ENCODE peak calls at places on chromosomes 16 and 17, in seven cellular contexts. Q is body of pancreas, Y is transverse colon, G is heart left ventricle, K is IMR-90, I is pancreas, O is Peyer's patch. R is an unnamed sample. For H3K4me1 and H3K9me3, the result is how much of the 10 kb centered on the place peaks cover.

GRCh38 chr16:4846503-4846900 is 586 bp downstream of the GLYR1 start:
- DNase-seq in Q (peak), I (peak), O (peak), K (peak), Y (peak), G (peak), R (peak)

GRCh38 chr16:11914759-11915643 is 755 bp downstream of the GSPT1 start:
- DNase-seq in I (peak), K (peak), Q (peak), Y (peak), O (peak), G (peak), R (peak)

GRCh38 chr17:50533720-50534148 is 1.2 kb downstream of the EPN3 start:
- DNase-seq in I (peak), G (peak), Y (peak), K (peak), Q (peak), O (peak), R (peak)

GRCh38 chr16:87635541-87636049 is 33.3 kb downstream of the JPH3 start:
- DNase-seq in Y (peak), G (peak), Q (peak), K (peak), O (peak), I (peak), R (peak)

GRCh38 chr17:55433629-55434422 is 12.2 kb upstream of the MMD start:
- DNase-seq in Q (peak), Y (peak), K (peak), O (no peak), I (no peak), G (no peak), R (no peak)

GRCh38 chr17:30600062-30600829 is 123.0 kb downstream of the GOSR1 start:
- DNase-seq in G (peak), Q (peak), I (peak), K (peak), Y (peak), O (peak), R (peak)

GRCh38 chr16:30183961-30184429 is 593 bp downstream of the CORO1A start:
- DNase-seq in I (no peak), Q (peak), Y (peak), K (no peak), O (peak), G (peak), R (peak)

GRCh38 chr17:31424944-31425582 is 33.6 kb downstream of the RAB11FIP4 start:
- DNase-seq in Y (no peak), I (peak), Q (peak), O (no peak), K (peak), G (no peak), R (peak)

GRCh38 chr17:47820023-47820789 is 1.4 kb downstream of the OSBPL7 start:
- DNase-seq in Y (peak), I (no peak), Q (no peak), K (no peak), O (peak), G (no peak), R (no peak)

GRCh38 chr17:79500738-79501533 is 109.9 kb downstream of the RBFOX3 start:
- DNase-seq in I (no peak), Y (no peak), K (no peak), G (no peak), Q (peak), O (no peak), R (no peak)

GRCh38 chr16:31006589-31006988 is 3.8 kb downstream of the STX1B start:
- DNase-seq in Y (no peak), K (no peak), Q (no peak), G (no peak), O (no peak), I (no peak), R (no peak)

GRCh38 chr17:82767041-82767754 is 15.3 kb downstream of the TBCD start:
- DNase-seq in I (peak), K (peak), G (no peak), Q (peak), Y (peak), O (no peak), R (peak)

GRCh38 chr17:69574257-69575197 is 160.0 kb downstream of the MAP2K6 start:
- DNase-seq in O (no peak), Q (no peak), I (no peak), K (peak), G (no peak), Y (no peak), R (no peak)

GRCh38 chr16:85391769-85392583 is 221.1 kb upstream of the GSE1 start:
- DNase-seq in K (peak), Q (no peak), O (peak), I (no peak), Y (no peak), G (peak), R (peak)

GRCh38 chr16:31869511-31870201 is 4.0 kb upstream of the ZNF267 start:
- DNase-seq in O (no peak), Q (no peak), I (no peak), G (peak), Y (peak), K (peak), R (no peak)

GRCh38 chr17:56793947-56794346 is 39.8 kb downstream of the C17orf67 start:
- DNase-seq in K (no peak), I (no peak), Y (no peak), Q (no peak), O (no peak), G (no peak), R (no peak)

GRCh38 chr17:29131814-29132682 is 48.1 kb downstream of the MYO18A start:
- DNase-seq in G (no peak), Y (no peak), I (no peak), O (peak), Q (peak), K (peak), R (no peak)

GRCh38 chr16:17519556-17519955 is 48.8 kb upstream of the XYLT1 start:
- DNase-seq in G (no peak), O (no peak), Q (no peak), I (no peak), K (peak), Y (no peak), R (no peak)

GRCh38 chr17:34254651-34255380 is at the start of gene CCL2:
- DNase-seq in Y (peak), I (peak), O (no peak), Q (peak), K (peak), G (peak), R (no peak)

GRCh38 chr17:28834420-28834819 is 8.2 kb downstream of the FAM222B start:
- DNase-seq in Q (no peak), O (no peak), G (no peak), K (no peak), Y (no peak), I (no peak), R (no peak)

GRCh38 chr16:49067776-49068175 is 213.9 kb downstream of the CBLN1 start:
- DNase-seq in K (no peak), Y (no peak), O (no peak), G (no peak), Q (no peak), I (no peak), R (no peak)

GRCh38 chr17:62696256-62696655 is 68.8 kb downstream of the MRC2 start:
- DNase-seq in Q (no peak), Y (no peak), G (no peak), O (no peak), K (no peak), I (no peak), R (no peak)

GRCh38 chr17:29592850-29593545 is at the start of gene ANKRD13B:
- DNase-seq in I (peak), K (no peak), O (no peak), G (peak), Y (peak), Q (peak), R (no peak)

GRCh38 chr16:10988164-10988803 is 43.9 kb downstream of the CLEC16A start:
- DNase-seq in Q (no peak), I (no peak), G (no peak), O (no peak), K (no peak), Y (no peak), R (no peak)

GRCh38 chr16:59090501-59090900 is 356.4 kb upstream of the GOT2 start:
- DNase-seq in G (no peak), I (no peak), Q (no peak), K (no peak), Y (no peak), O (no peak), R (no peak)

GRCh38 chr16:67525176-67525860 is 3.3 kb upstream of the RIPOR1 start:
- DNase-seq in G (no peak), O (no peak), I (no peak), K (peak), Q (no peak), Y (no peak), R (no peak)

GRCh38 chr17:72622661-72623433 is 469.6 kb downstream of the SLC39A11 start:
- DNase-seq in Y (no peak), G (no peak), I (no peak), K (no peak), O (no peak), Q (no peak), R (no peak)

GRCh38 chr17:75922963-75923874 is 17.6 kb downstream of the FBF1 start:
- DNase-seq in O (peak), K (no peak), I (no peak), Y (peak), G (no peak), Q (no peak), R (peak)

GRCh38 chr17:71296005-71296404 is 824.8 kb upstream of the SOX9 start:
- DNase-seq in I (no peak), Y (no peak), K (no peak), Q (no peak), G (no peak), O (no peak), R (no peak)

GRCh38 chr16:69410285-69410990 is 14.0 kb upstream of the CYB5B start:
- DNase-seq in K (peak), Q (no peak), Y (no peak), O (no peak), G (no peak), I (no peak), R (no peak)

GRCh38 chr17:81239714-81240555 is 817 bp downstream of the NDUFAF8 start:
- DNase-seq in I (no peak), O (no peak), G (no peak), Y (no peak), Q (peak), K (peak), R (no peak)

GRCh38 chr16:53829186-53829747 is 125.3 kb downstream of the FTO start:
- DNase-seq in Q (no peak), I (no peak), G (no peak), Y (no peak), K (peak), O (no peak), R (no peak)

GRCh38 chr16:3148256-3149192 is 13.7 kb downstream of the ZNF213 start:
- DNase-seq in O (no peak), Q (no peak), I (no peak), G (no peak), Y (no peak), K (no peak), R (no peak)

GRCh38 chr16:88758227-88758943 is 26.6 kb downstream of the PIEZO1 start:
- DNase-seq in K (no peak), O (no peak), Q (no peak), Y (no peak), G (no peak), I (no peak), R (no peak)

GRCh38 chr17:82772026-82772425 is 20.2 kb downstream of the TBCD start:
- DNase-seq in I (no peak), K (peak), Q (no peak), Y (peak), O (no peak), G (no peak), R (peak)

GRCh38 chr17:82823004-82823403 is 16.8 kb downstream of the ZNF750 start:
- DNase-seq in K (no peak), Y (no peak), O (no peak), I (no peak), G (no peak), Q (no peak), R (no peak)

GRCh38 chr17:57424777-57425188 is 168.5 kb downstream of the MSI2 start:
- DNase-seq in Q (no peak), I (no peak), K (peak), G (no peak), O (peak), Y (peak), R (no peak)

GRCh38 chr16:82464192-82464591 is 162.6 kb upstream of the CDH13 start:
- DNase-seq in O (no peak), G (no peak), Q (no peak), Y (no peak), I (no peak), K (no peak), R (no peak)

GRCh38 chr17:46097497-46097896 is 95.7 kb downstream of the KANSL1 start:
- DNase-seq in Q (no peak), O (no peak), K (peak), Y (no peak), G (no peak), I (no peak), R (no peak)

DNA sequence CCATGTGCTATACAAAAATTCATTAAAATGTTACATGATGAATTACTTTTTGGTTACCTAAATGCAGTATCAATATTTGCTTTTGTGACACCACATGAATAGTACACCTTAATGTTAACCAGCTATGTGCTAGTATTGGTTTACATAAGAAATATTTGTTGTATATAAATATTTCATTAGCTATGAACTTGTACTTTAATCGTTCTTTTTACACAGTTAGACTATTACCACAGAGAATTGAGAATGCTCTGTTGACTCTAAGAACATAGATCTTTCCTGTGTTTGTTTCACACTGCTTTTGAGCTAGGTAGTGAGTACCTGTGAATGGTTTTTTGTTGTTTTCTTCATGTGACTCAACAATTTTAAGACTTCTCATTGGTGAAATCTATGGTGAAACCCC is 93.4 kb downstream of the KANSL1 start:
- DNase-seq in I (no peak), O (no peak), Q (no peak), K (no peak), G (no peak), Y (no peak), R (no peak)
- H3K4me1 ChIP-seq in I (under half), O (under half), Q (under half), K (under half), G (under half), Y (under half), R (under half)

DNA sequence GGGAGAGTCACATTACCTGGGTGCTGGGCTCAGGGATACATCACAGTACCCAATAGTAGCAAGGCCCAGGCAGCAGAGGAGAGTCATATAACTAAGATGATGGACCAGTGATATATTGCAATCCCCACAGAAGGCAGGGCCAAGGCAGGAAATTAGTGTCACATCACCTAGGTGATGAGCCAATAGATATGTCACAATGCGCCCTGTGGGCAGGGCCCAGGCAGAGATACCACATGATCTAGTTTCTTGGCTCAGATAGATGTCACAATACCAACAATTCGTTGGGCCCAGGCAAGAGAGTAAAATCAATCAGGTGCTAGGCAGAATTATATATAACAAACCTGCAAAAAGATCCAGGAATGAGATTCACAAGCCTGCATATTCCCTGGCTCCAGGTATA is 2111.5 kb downstream of the TP53TG3F start:
- DNase-seq in G (no peak), I (no peak), K (no peak), Y (no peak), O (no peak), Q (no peak), R (no peak)
- H3K9me3 ChIP-seq in G (under half), I (under half), K (under half), Y (under half), O (under half), Q (under half), R (under half)

DNA sequence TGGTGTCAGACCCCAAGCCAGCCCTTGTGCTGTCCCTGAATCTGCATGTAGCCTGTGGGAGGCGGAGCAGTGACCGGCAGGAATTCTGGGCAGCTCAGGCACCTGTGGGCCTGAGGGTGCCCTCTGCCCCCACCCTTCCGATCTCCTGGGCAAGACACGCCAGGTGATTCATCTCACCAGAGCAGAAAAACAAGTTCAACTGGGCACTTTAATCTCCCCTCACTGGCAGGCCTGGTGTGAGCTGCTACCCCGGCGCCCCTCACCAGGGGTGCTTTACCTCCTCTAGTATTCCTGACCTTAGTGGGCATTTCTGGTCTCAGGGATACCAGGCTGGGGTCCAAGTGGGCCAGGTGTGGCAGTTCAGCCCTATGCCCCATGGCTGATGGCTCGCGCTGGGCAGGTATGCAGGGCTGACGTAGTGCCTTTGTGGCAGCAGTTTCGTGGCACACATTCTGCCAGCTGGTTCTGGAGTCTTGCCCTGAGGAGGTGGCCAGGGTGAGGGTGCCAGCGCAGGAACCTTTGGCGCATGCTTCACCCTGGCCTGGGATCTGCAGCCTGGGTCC is 6.0 kb downstream of the ERBB2 start:
- DNase-seq in K (no peak), Y (peak), Q (peak), I (peak), O (peak), G (peak), R (peak)
- H3K4me1 ChIP-seq in K (under half), Y (half or more), Q (half or more), I (under half), O (under half), G (under half), R (under half)

GRCh38 chr16:35748621-35749252 is 2289.3 kb downstream of the TP53TG3F start:
- DNase-seq in Y (no peak), K (no peak), O (no peak), Q (no peak), I (no peak), G (no peak), R (no peak)
- H3K9me3 ChIP-seq in Y (under half), K (half or more), O (under half), Q (under half), I (under half), G (under half), R (under half)

GRCh38 chr16:64711596-64711995 is 410.3 kb downstream of the CDH11 start:
- DNase-seq in O (no peak), G (no peak), I (no peak), Q (no peak), Y (no peak), K (no peak), R (no peak)
- H3K4me1 ChIP-seq in O (under half), G (under half), I (under half), Q (under half), Y (under half), K (under half), R (under half)

GRCh38 chr17:74179576-74179975 is 23.9 kb upstream of the RPL38 start:
- DNase-seq in O (no peak), G (no peak), I (no peak), Q (no peak), K (no peak), Y (no peak), R (no peak)
- H3K9me3 ChIP-seq in O (under half), G (under half), I (under half), Q (under half), K (under half), Y (under half), R (under half)

DNA sequence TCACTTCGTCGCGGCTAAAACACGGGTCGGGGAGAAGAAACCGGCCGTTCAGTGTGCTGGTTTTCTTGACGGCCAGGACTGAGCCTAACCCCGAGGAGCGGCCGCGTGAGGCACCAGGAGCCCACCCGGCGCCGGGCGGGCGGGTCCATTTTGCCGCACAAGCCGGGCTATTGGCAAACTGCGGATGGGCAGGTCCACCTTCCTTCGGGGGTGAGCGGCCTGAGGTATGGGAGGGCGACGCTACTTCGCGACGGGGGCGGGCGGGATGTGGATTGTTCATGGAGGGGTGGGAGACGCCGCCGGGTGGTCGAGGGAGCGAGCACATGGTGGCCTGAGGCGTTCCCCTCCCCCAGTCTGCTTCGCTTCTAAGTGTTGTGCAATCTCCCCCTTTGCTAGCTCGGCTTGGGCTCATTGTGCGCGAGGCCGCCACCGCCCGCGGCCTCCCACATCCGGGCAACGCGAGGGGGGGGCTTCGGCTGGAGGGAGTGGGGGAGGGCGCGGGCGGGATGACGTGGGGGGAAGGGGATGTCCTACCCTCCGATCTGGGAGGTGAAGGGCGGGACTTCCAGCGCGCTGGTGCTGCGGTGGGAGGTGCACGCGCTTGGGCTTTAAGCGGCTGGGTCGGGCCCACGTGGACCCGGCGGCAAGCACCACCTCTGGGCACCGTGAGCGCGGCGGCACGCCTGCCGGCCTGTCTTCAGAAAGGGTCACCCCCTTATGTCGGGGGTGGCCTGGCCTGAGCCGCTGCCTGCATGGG is 5.9 kb upstream of the CD68 start:
- DNase-seq in K (peak), Y (peak), Q (peak), G (peak), O (peak), I (peak), R (peak)
- H3K4me1 ChIP-seq in K (under half), Y (under half), Q (under half), G (under half), O (under half), I (under half), R (under half)

DNA sequence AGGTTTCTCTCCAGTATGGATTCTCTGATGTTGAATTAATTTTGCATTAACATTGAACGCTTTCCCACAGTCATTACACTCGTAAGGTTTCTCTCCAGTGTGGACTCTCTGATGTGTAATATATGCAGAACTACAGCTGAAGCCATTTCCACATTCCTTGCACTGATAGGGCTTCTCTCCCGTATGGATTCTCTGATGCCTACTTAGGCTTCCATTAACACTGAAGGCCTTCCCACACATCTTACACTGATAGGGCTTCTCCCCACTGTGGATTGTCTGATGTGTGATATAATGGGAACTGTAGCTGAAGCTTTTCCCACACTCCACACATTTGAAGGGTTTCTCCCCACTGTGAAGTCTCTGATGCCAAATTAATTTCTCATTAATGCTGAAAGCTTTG is 7.2 kb upstream of the TLE7 start:
- DNase-seq in K (no peak), G (no peak), Y (no peak), Q (no peak), O (no peak), I (no peak), R (no peak)
- H3K9me3 ChIP-seq in K (half or more), G (half or more), Y (half or more), Q (half or more), O (half or more), I (under half), R (under half)

R was measured in right lobe of liver.